ENCODE peak calls at places on chromosome 21, in eight cellular contexts. N is lower lobe of right lung, X is fibroblast of pulmonary artery, I is KBM-7, O is dorsolateral prefrontal cortex, Y is T47D, T is T-cell, C is C1 segment of cervical spinal cord. A is an unnamed sample.
A peak's percentile ranks its signal among the peaks of the same experiment; 100 is the strongest.

GRCh38 chr21:37402251-37402867 is 35.8 kb downstream of the DYRK1A start:
- DNase-seq in N (no peak), X (no peak), I (no peak), O (no peak), Y (no peak), T (no peak), C (no peak), A (no peak)

GRCh38 chr21:25639922-25640670 is 1.0 kb downstream of the JAM2 start:
- DNase-seq in N (no peak), X (no peak), I (no peak), O (peak; percentile 33), Y (no peak), T (no peak), C (no peak), A (no peak)

GRCh38 chr21:44510508-44511218 is 29.3 kb downstream of the KRTAP10-1 start:
- DNase-seq in N (peak; percentile 79), X (peak; percentile 39), I (peak; percentile 67), O (no peak), Y (peak; percentile 87), T (peak; percentile 81), C (peak; percentile 1), A (no peak)

GRCh38 chr21:26909972-26910371 is 56.9 kb downstream of the ADAMTS5 start:
- DNase-seq in N (no peak), X (no peak), I (no peak), O (no peak), Y (no peak), T (no peak), C (no peak), A (no peak)

GRCh38 chr21:41767606-41768370 is 936 bp upstream of the RIPK4 start:
- DNase-seq in N (no peak), X (no peak), I (no peak), O (no peak), Y (no peak), T (no peak), C (no peak), A (no peak)

GRCh38 chr21:37061926-37062591 is 10.8 kb downstream of the PIGP start:
- DNase-seq in N (no peak), X (peak; percentile 29), I (no peak), O (no peak), Y (no peak), T (no peak), C (no peak), A (no peak)

GRCh38 chr21:45319461-45320211 is 31.9 kb upstream of the POFUT2 start:
- DNase-seq in N (no peak), X (no peak), I (no peak), O (peak; percentile 10), Y (no peak), T (no peak), C (no peak), A (no peak)

GRCh38 chr21:38973552-38973951 is 167.8 kb downstream of the ETS2 start:
- DNase-seq in N (no peak), X (no peak), I (no peak), O (no peak), Y (no peak), T (no peak), C (no peak), A (no peak)

GRCh38 chr21:37207441-37208009 is 59.6 kb downstream of the VPS26C start:
- DNase-seq in N (no peak), X (no peak), I (no peak), O (no peak), Y (no peak), T (no peak), C (peak; percentile 51), A (no peak)